ENCODE peak calls at places on chromosomes 16 and 17, in ten cellular contexts. V is thoracic aorta, J is osteoblast, Z is BJ, P is tibial artery, S is AG04450, L is ascending aorta, H is fibroblast of pulmonary artery, Y is sigmoid colon, M is IMR-90. O is an unnamed sample.
A peak's percentile ranks its signal among the peaks of the same experiment; 100 is the strongest.

GRCh38 chr16:27378871-27379580 is 22.9 kb upstream of the IL21R start:
- DNase-seq in V (no peak), J (no peak), Z (no peak), P (peak; percentile 34), S (no peak), L (peak; percentile 43), H (no peak), Y (no peak), M (peak; percentile 21), O (no peak)

GRCh38 chr16:87387942-87388817 is 4.0 kb upstream of the MAP1LC3B start:
- DNase-seq in V (peak; percentile 88), J (peak; percentile 99), Z (peak; percentile 99), P (peak; percentile 98), S (peak; percentile 96), L (peak; percentile 98), H (peak; percentile 100), Y (peak; percentile 98), M (peak; percentile 99), O (peak; percentile 95)

GRCh38 chr17:50354776-50355175 is 8.8 kb downstream of the XYLT2 start:
- DNase-seq in V (no peak), J (no peak), Z (no peak), P (no peak), S (no peak), L (no peak), H (no peak), Y (peak; percentile 55), M (no peak), O (no peak)

GRCh38 chr17:77313831-77314230 is 173.1 kb downstream of the SEC14L1 start:
- DNase-seq in V (no peak), J (no peak), Z (no peak), P (no peak), S (no peak), L (peak; percentile 41), H (no peak), Y (peak; percentile 50), M (no peak), O (no peak)

GRCh38 chr16:86868746-86869145 is 290.4 kb downstream of the FOXL1 start:
- DNase-seq in V (no peak), J (no peak), Z (no peak), P (no peak), S (no peak), L (no peak), H (no peak), Y (no peak), M (no peak), O (no peak)

GRCh38 chr16:22210854-22211253 is 4.8 kb downstream of the EEF2K start:
- DNase-seq in V (no peak), J (no peak), Z (no peak), P (no peak), S (no peak), L (no peak), H (no peak), Y (no peak), M (no peak), O (no peak)

GRCh38 chr16:87363771-87364476 is 19.7 kb downstream of the FBXO31 start:
- DNase-seq in V (no peak), J (peak; percentile 73), Z (no peak), P (no peak), S (no peak), L (no peak), H (no peak), Y (peak; percentile 91), M (peak; percentile 55), O (no peak)

GRCh38 chr17:70855401-70856054 is 686.2 kb downstream of the KCNJ2 start:
- DNase-seq in V (no peak), J (peak; percentile 36), Z (no peak), P (no peak), S (peak; percentile 72), L (no peak), H (no peak), Y (no peak), M (peak; percentile 90), O (no peak)

GRCh38 chr16:75264999-75265910 is 13.8 kb upstream of the BCAR1 start:
- DNase-seq in V (no peak), J (peak; percentile 97), Z (no peak), P (peak; percentile 85), S (no peak), L (peak; percentile 72), H (no peak), Y (peak; percentile 82), M (no peak), O (no peak)

GRCh38 chr17:9817086-9817485 is 4.8 kb downstream of the GSG1L2 start:
- DNase-seq in V (no peak), J (no peak), Z (no peak), P (no peak), S (no peak), L (no peak), H (peak; percentile 24), Y (no peak), M (peak; percentile 23), O (no peak)

GRCh38 chr17:82737981-82738877 is 2.8 kb downstream of the FN3K start:
- DNase-seq in V (no peak), J (peak; percentile 83), Z (no peak), P (no peak), S (no peak), L (no peak), H (peak; percentile 57), Y (no peak), M (peak; percentile 27), O (no peak)

GRCh38 chr17:50182783-50183438 is 17.1 kb downstream of the SGCA start:
- DNase-seq in V (no peak), J (peak; percentile 73), Z (no peak), P (no peak), S (no peak), L (no peak), H (no peak), Y (no peak), M (peak; percentile 66), O (no peak)

GRCh38 chr16:4316103-4316731 is 350 bp downstream of the GLIS2 start:
- DNase-seq in V (no peak), J (peak; percentile 94), Z (no peak), P (no peak), S (no peak), L (no peak), H (no peak), Y (peak; percentile 59), M (no peak), O (no peak)

GRCh38 chr17:61700252-61700651 is 109.2 kb upstream of the NACA2 start:
- DNase-seq in V (no peak), J (no peak), Z (no peak), P (no peak), S (no peak), L (no peak), H (peak; percentile 5), Y (no peak), M (no peak), O (no peak)

DNA sequence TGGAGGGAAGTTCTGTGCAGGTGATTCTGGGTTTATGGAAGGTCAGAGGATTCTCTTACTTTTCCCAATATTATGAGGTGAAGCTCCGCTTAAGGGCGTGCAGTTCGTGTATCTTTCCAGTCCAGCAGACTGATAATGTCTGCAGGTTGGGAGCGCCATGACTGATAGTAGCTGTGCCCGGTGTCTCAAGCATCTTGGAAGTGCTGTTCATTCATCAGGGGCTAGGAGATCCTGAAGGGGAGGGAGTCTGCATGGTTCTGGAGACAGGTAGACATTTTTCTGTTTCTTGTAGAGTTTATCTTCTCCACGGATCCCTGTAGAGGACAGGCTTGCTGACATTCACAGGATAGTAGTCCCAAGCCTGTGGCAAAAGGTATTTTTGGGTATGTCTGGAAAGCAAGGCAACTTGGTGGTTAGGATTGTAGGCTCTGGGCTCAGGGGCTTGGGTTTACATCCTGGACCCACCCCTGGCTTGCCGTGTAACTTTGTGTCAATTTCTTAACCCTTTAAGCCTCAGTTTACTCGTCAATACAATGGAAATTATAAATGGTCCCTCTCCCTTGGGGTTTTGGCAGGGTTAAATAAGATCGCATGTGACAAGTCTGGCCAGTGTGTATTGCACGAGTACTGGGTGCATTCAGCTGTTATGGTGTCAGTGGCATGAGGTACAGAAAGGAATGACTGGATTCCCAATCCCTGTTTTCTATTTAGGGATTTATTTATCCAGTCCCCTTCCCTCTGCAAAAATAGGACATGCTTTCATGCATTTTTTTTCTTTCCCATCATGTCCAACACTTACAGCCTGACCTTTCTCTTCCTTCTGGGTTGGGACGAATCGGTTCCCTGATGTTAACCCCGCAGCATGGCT is 8.2 kb downstream of the HLF start:
- DNase-seq in V (no peak), J (no peak), Z (no peak), P (no peak), S (no peak), L (no peak), H (no peak), Y (no peak), M (no peak), O (no peak)
- H3K4me3 ChIP-seq in V (peak overlapping the region; percentile 36), J (no peak overlapping the region), Z (no peak overlapping the region), P (peak overlapping the region; percentile 29), S (no peak overlapping the region), L (no peak overlapping the region), H (no peak overlapping the region), Y (no peak overlapping the region), M (no peak overlapping the region), O (no peak overlapping the region)

GRCh38 chr17:58487589-58488427 is at the start of gene HSF5:
- DNase-seq in V (no peak), J (no peak), Z (no peak), P (no peak), S (no peak), L (no peak), H (peak; percentile 6), Y (no peak), M (no peak), O (no peak)
- TF ChIP-seq CTCF in V (no peak), J (no peak), Z (peak; percentile 14), P (no peak), S (no peak), L (no peak), H (peak; percentile 10), Y (no peak), M (no peak), O (no peak)

GRCh38 chr17:5035356-5035755 is at the start of gene SLC52A1:
- DNase-seq in V (no peak), J (no peak), Z (no peak), P (no peak), S (no peak), L (no peak), H (no peak), Y (no peak), M (no peak), O (no peak)
- H3K4me3 ChIP-seq in V (peak within 1 kb of the TSS; percentile 50), J (no peak within 1 kb of the TSS), Z (peak within 1 kb of the TSS; percentile 28), P (no peak within 1 kb of the TSS), S (peak within 1 kb of the TSS; percentile 13), L (no peak within 1 kb of the TSS), H (peak within 1 kb of the TSS; percentile 12), Y (peak within 1 kb of the TSS; percentile 12), M (peak within 1 kb of the TSS; percentile 8), O (no peak within 1 kb of the TSS)

GRCh38 chr17:79023886-79024771 is at the start of gene C1QTNF1:
- DNase-seq in V (no peak), J (peak; percentile 83), Z (no peak), P (peak; percentile 84), S (no peak), L (peak; percentile 77), H (peak; percentile 75), Y (peak; percentile 86), M (peak; percentile 38), O (no peak)
- TF ChIP-seq CTCF in V (peak; percentile 71), J (no peak), Z (peak; percentile 18), P (peak; percentile 52), S (peak; percentile 25), L (peak; percentile 61), H (no peak), Y (peak; percentile 60), M (peak; percentile 28), O (peak; percentile 30)

GRCh38 chr17:44555056-44555455 is 2.2 kb upstream of the FZD2 start:
- DNase-seq in V (no peak), J (no peak), Z (no peak), P (no peak), S (no peak), L (no peak), H (no peak), Y (no peak), M (no peak), O (no peak)
- H3K4me3 ChIP-seq in V (no peak overlapping the region), J (no peak overlapping the region), Z (no peak overlapping the region), P (no peak overlapping the region), S (no peak overlapping the region), L (no peak overlapping the region), H (no peak overlapping the region), Y (no peak overlapping the region), M (no peak overlapping the region), O (no peak overlapping the region)

O was measured in AG04449.